ENCODE peak calls at places on chromosome 1, in eight cellular contexts. Z, E, M, S, R, V, U and D are unnamed samples. For H3K36me3 and H3K27me3, the result is how much of the 10 kb centered on the place peaks cover.

GRCh38 chr1:159187647-159188374 is 16.4 kb downstream of the CADM3 start:
- DNase-seq in Z (no peak), E (no peak), M (no peak), S (no peak), R (no peak), V (no peak), U (no peak), D (no peak)

GRCh38 chr1:10834770-10835412 is 38.4 kb upstream of the CASZ1 start:
- DNase-seq in Z (no peak), E (no peak), M (no peak), S (no peak), R (no peak), V (no peak), U (no peak), D (no peak)

GRCh38 chr1:206568779-206569352 is 43.4 kb downstream of the EIF2D start:
- DNase-seq in Z (no peak), E (no peak), M (no peak), S (no peak), R (no peak), V (no peak), U (no peak), D (no peak)

GRCh38 chr1:219782929-219783328 is 145.4 kb downstream of the SLC30A10 start:
- DNase-seq in Z (no peak), E (no peak), M (no peak), S (no peak), R (no peak), V (no peak), U (no peak), D (no peak)

GRCh38 chr1:29180497-29181412 is 945 bp downstream of the SRSF4 start:
- DNase-seq in Z (no peak), E (no peak), M (no peak), S (no peak), R (no peak), V (no peak), U (no peak), D (no peak)

GRCh38 chr1:224521904-224522734 is 87.5 kb upstream of the WDR26 start:
- DNase-seq in Z (no peak), E (no peak), M (no peak), S (no peak), R (no peak), V (no peak), U (no peak), D (no peak)

GRCh38 chr1:228297822-228298221 is 90.0 kb downstream of the OBSCN start:
- DNase-seq in Z (no peak), E (no peak), M (no peak), S (no peak), R (no peak), V (no peak), U (no peak), D (no peak)

GRCh38 chr1:161069731-161070270 is at the start of gene ARHGAP30:
- DNase-seq in Z (peak), E (no peak), M (peak), S (peak), R (no peak), V (no peak), U (peak), D (peak)

GRCh38 chr1:198778049-198778448 is 139.2 kb downstream of the PTPRC start:
- DNase-seq in Z (no peak), E (no peak), M (no peak), S (no peak), R (no peak), V (peak), U (no peak), D (no peak)

GRCh38 chr1:231072054-231072453 is 32.0 kb upstream of the FAM89A start:
- DNase-seq in Z (no peak), E (no peak), M (no peak), S (no peak), R (no peak), V (no peak), U (no peak), D (no peak)

GRCh38 chr1:188715566-188715965 is 1762.1 kb downstream of the BRINP3 start:
- DNase-seq in Z (no peak), E (no peak), M (no peak), S (no peak), R (no peak), V (no peak), U (no peak), D (no peak)

GRCh38 chr1:18299441-18300338 is 181.0 kb upstream of the KLHDC7A start:
- DNase-seq in Z (peak), E (peak), M (no peak), S (no peak), R (no peak), V (no peak), U (no peak), D (no peak)

GRCh38 chr1:245807954-245808719 is 653.4 kb downstream of the KIF26B start:
- DNase-seq in Z (no peak), E (no peak), M (no peak), S (no peak), R (no peak), V (no peak), U (no peak), D (no peak)

GRCh38 chr1:200415693-200416593 is 6.1 kb upstream of the ZNF281 start:
- DNase-seq in Z (no peak), E (peak), M (peak), S (no peak), R (peak), V (peak), U (peak), D (peak)

GRCh38 chr1:221462345-221462744 is 279.5 kb downstream of the DUSP10 start:
- DNase-seq in Z (no peak), E (no peak), M (no peak), S (no peak), R (no peak), V (no peak), U (no peak), D (peak)

GRCh38 chr1:240199758-240200655 is 108.3 kb downstream of the FMN2 start:
- DNase-seq in Z (no peak), E (no peak), M (no peak), S (no peak), R (no peak), V (no peak), U (no peak), D (no peak)

GRCh38 chr1:97202481-97202880 is 480.9 kb downstream of the PTBP2 start:
- DNase-seq in Z (no peak), E (no peak), M (no peak), S (no peak), R (no peak), V (no peak), U (no peak), D (no peak)

GRCh38 chr1:31828341-31828740 is 12.5 kb upstream of the SPOCD1 start:
- DNase-seq in Z (no peak), E (no peak), M (no peak), S (no peak), R (no peak), V (no peak), U (no peak), D (no peak)

GRCh38 chr1:97919568-97920261 is 1.1 kb downstream of the DPYD start:
- DNase-seq in Z (no peak), E (no peak), M (no peak), S (no peak), R (no peak), V (peak), U (no peak), D (no peak)

GRCh38 chr1:40853113-40853999 is 8.8 kb downstream of the CITED4 start:
- DNase-seq in Z (no peak), E (no peak), M (no peak), S (no peak), R (no peak), V (no peak), U (no peak), D (no peak)

GRCh38 chr1:6438047-6438525 is 13.5 kb downstream of the ESPN start:
- DNase-seq in Z (peak), E (peak), M (peak), S (no peak), R (peak), V (peak), U (no peak), D (peak)

GRCh38 chr1:228361314-228362140 is 45.1 kb downstream of the TRIM11 start:
- DNase-seq in Z (no peak), E (no peak), M (no peak), S (no peak), R (peak), V (no peak), U (peak), D (no peak)

GRCh38 chr1:22884806-22885559 is 87.7 kb downstream of the LACTBL1 start:
- DNase-seq in Z (no peak), E (no peak), M (no peak), S (no peak), R (no peak), V (no peak), U (no peak), D (no peak)

GRCh38 chr1:231317306-231318014 is 20.2 kb downstream of the EXOC8 start:
- DNase-seq in Z (no peak), E (no peak), M (no peak), S (no peak), R (no peak), V (no peak), U (no peak), D (no peak)

GRCh38 chr1:32413507-32414185 is 19.4 kb upstream of the BSDC1 start:
- DNase-seq in Z (peak), E (peak), M (peak), S (no peak), R (no peak), V (peak), U (peak), D (peak)

GRCh38 chr1:196558424-196558823 is 49.8 kb downstream of the KCNT2 start:
- DNase-seq in Z (no peak), E (no peak), M (peak), S (no peak), R (no peak), V (peak), U (no peak), D (no peak)

GRCh38 chr1:201653238-201653637 is 114.3 kb downstream of the NAV1 start:
- DNase-seq in Z (no peak), E (no peak), M (no peak), S (no peak), R (no peak), V (no peak), U (no peak), D (no peak)

GRCh38 chr1:42721926-42722325 is 18.1 kb downstream of the CLDN19 start:
- DNase-seq in Z (no peak), E (no peak), M (no peak), S (no peak), R (no peak), V (no peak), U (no peak), D (no peak)

GRCh38 chr1:22760453-22760852 is 49.8 kb downstream of the EPHB2 start:
- DNase-seq in Z (no peak), E (no peak), M (no peak), S (no peak), R (no peak), V (peak), U (no peak), D (no peak)

GRCh38 chr1:100145116-100145515 is 12.2 kb downstream of the TRMT13 start:
- DNase-seq in Z (no peak), E (no peak), M (no peak), S (no peak), R (no peak), V (peak), U (no peak), D (no peak)
- H3K36me3 ChIP-seq in Z (half or more), E (under half), M (half or more), S (under half), R (under half), V (under half), U (half or more), D (under half)

DNA sequence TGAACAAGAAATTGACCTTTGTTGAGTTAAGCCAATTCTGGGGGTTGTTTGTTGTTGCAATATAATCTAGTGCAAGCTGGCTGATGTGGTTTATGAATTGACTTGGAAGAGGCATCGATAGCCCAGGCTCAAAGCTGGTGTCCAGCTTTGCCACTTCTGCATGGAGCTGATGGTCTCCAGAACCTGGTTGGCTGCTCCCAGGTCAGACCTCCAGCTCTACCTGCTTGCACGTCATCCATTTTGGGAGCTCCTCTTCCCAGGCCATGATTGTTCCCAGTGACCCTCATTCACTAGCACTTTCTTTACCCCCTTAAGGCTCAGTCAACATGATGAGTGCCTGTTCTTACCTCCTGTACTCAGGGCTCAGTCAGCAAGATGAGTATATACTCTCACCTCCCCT is 5.8 kb upstream of the AJAP1 start:
- DNase-seq in Z (no peak), E (no peak), M (no peak), S (no peak), R (no peak), V (no peak), U (no peak), D (no peak)
- H3K27me3 ChIP-seq in Z (under half), E (under half), M (under half), S (half or more), R (under half), V (under half), U (under half), D (under half)

DNA sequence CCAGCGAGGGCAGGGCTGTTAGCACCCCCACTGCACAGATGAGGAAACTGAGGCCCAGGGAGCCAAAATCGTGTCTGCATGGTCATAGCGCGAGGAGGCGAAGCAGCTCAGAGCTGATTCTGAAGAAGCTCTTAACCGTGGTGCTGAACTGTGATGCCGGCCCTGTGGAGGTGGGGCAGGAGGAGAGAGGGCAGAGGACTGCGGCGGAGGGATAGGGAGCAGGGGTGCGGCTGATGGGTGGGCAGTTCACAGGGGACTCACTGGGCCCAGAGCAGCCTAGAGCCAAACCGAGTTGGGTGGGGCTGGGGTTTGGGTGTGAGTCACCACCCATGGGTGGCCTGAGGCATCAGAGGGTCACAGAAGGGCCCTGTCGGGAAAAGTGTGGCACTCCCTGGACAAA is 74.7 kb downstream of the RAP1GAP start:
- DNase-seq in Z (no peak), E (no peak), M (no peak), S (no peak), R (no peak), V (no peak), U (no peak), D (no peak)
- TF ChIP-seq POLR2A in Z (no peak), E (no peak), M (no peak), S (no peak), R (no peak), V (no peak), U (no peak), D (no peak)

DNA sequence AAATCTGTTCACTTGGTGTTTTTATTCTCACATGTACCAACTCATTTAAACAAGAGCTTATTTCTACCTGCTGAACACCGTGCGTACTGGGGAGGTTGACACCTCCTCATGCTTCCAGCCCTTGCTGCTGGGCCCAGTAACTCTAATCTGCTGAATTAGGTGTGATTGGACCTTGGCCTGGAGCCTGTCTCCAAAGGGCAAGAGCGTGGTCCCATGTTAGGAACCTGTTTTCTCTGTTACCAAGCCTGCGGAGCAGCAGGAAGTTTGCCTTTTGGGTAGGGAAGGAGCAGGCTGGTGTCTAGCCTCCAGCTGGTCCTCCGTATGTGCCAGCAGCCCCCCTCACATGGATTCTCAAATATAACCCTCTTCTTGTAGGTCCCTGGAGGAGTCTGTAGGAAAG is 10.9 kb upstream of the SLC27A3 start:
- DNase-seq in Z (no peak), E (no peak), M (no peak), S (no peak), R (no peak), V (no peak), U (no peak), D (no peak)
- H3K36me3 ChIP-seq in Z (half or more), E (under half), M (half or more), S (under half), R (under half), V (half or more), U (half or more), D (under half)